ENCODE peak calls at places on chromosomes 4 and X, in six cellular contexts. C is naive thymus-derived CD8-positive, alpha-beta T cell; B is aorta; I is D721Med; Q is upper lobe of right lung; Z is NCI-H1092. Y is an unnamed sample.

GRCh38 chr4:2433609-2434350 is 15.0 kb downstream of the CFAP99 start:
- DNase-seq in Z (no peak), Q (peak), C (no peak), B (peak), I (no peak), Y (no peak)

GRCh38 chrX:93932471-93933220 is 258.6 kb downstream of the FAM133A start:
- DNase-seq in Q (no peak), B (no peak), I (no peak), C (no peak), Z (no peak), Y (no peak)

GRCh38 chrX:19747672-19748610 is 139.5 kb downstream of the SH3KBP1 start:
- DNase-seq in B (no peak), Q (no peak), C (peak), Z (no peak), I (no peak), Y (peak)

GRCh38 chr4:39706334-39706733 is 8.4 kb downstream of the UBE2K start:
- DNase-seq in I (no peak), B (peak), Q (no peak), Z (no peak), C (no peak), Y (no peak)

GRCh38 chrX:111868726-111869638 is 7.0 kb upstream of the TRPC5OS start:
- DNase-seq in C (no peak), B (no peak), Z (no peak), Q (no peak), I (no peak), Y (no peak)

GRCh38 chr4:103306870-103307345 is 108.8 kb upstream of the CENPE start:
- DNase-seq in I (no peak), Z (no peak), Q (no peak), C (no peak), B (no peak), Y (no peak)

GRCh38 chr4:185865901-185866328 is 53.9 kb upstream of the SORBS2 start:
- DNase-seq in Z (no peak), B (no peak), I (no peak), Q (no peak), C (no peak), Y (no peak)

GRCh38 chrX:23936198-23936597 is 28.4 kb downstream of the CXorf58 start:
- DNase-seq in B (no peak), Q (no peak), I (no peak), C (no peak), Z (no peak), Y (no peak)

GRCh38 chrX:22141061-22141460 is 108.9 kb downstream of the PHEX start:
- DNase-seq in Q (no peak), I (no peak), B (no peak), C (no peak), Z (no peak), Y (no peak)

GRCh38 chrX:23493941-23494374 is 159.3 kb downstream of the PTCHD1 start:
- DNase-seq in C (no peak), Z (no peak), I (no peak), B (no peak), Q (no peak), Y (peak)

GRCh38 chr4:48033825-48034413 is 17.3 kb downstream of the NIPAL1 start:
- DNase-seq in Q (no peak), C (peak), B (no peak), I (no peak), Z (no peak), Y (peak)

GRCh38 chr4:147655639-147656038 is 28.3 kb downstream of the PRMT9 start:
- DNase-seq in I (no peak), C (no peak), Z (no peak), B (no peak), Q (no peak), Y (no peak)

GRCh38 chr4:137427411-137427810 is 104.9 kb downstream of the PCDH18 start:
- DNase-seq in B (no peak), C (no peak), Z (no peak), Q (no peak), I (no peak), Y (no peak)

GRCh38 chrX:69361286-69361926 is 142.7 kb upstream of the NALF2 start:
- DNase-seq in I (no peak), B (no peak), Z (no peak), Q (no peak), C (no peak), Y (no peak)

Y was measured in Karpas-422.